ENCODE peak calls at places on chromosomes 16 and 17, in four cellular contexts. S, Q, W and Y are unnamed samples.

GRCh38 chr16:11757671-11758545 is 15.3 kb upstream of the TXNDC11 start:
- DNase-seq in Q (peak; percentile 32), W (no peak), S (no peak), Y (no peak)

GRCh38 chr16:2270588-2271470 is 2.9 kb upstream of the RNPS1 start:
- DNase-seq in S (no peak), Q (no peak), W (no peak), Y (no peak)

GRCh38 chr17:46769531-46770438 is 48.7 kb downstream of the WNT3 start:
- DNase-seq in Q (no peak), W (no peak), S (no peak), Y (peak; percentile 51)

GRCh38 chr17:42291136-42291535 is 2.8 kb downstream of the STAT5A start:
- DNase-seq in Q (no peak), W (no peak), S (no peak), Y (no peak)

GRCh38 chr17:44830359-44831269 is 527 bp upstream of the GJC1 start:
- DNase-seq in W (no peak), Q (no peak), S (no peak), Y (no peak)

GRCh38 chr17:19876524-19877161 is 8.9 kb upstream of the ULK2 start:
- DNase-seq in W (no peak), Q (no peak), S (no peak), Y (no peak)

GRCh38 chr16:75497558-75497957 is 2.3 kb upstream of the CHST6 start:
- DNase-seq in S (no peak), Q (no peak), W (no peak), Y (no peak)

GRCh38 chr17:20961551-20961950 is 81.3 kb downstream of the USP22 start:
- DNase-seq in Q (no peak), S (no peak), W (no peak), Y (no peak)

GRCh38 chr17:28684963-28685362 is 23.0 kb downstream of the SUPT6H start:
- DNase-seq in S (no peak), W (no peak), Q (peak; percentile 65), Y (peak; percentile 47)

GRCh38 chr16:24729967-24730815 is 740 bp downstream of the TNRC6A start:
- DNase-seq in S (no peak), Q (no peak), W (peak; percentile 65), Y (peak; percentile 80)

GRCh38 chr16:15777533-15778203 is 79.2 kb downstream of the MYH11 start:
- DNase-seq in Q (peak; percentile 85), W (peak; percentile 66), S (peak; percentile 60), Y (peak; percentile 32)

GRCh38 chr17:56939869-56940484 is 20.9 kb downstream of the COIL start:
- DNase-seq in S (peak; percentile 50), W (peak; percentile 42), Q (peak; percentile 72), Y (peak; percentile 79)

GRCh38 chr17:53118948-53119347 is 703.8 kb upstream of the KIF2B start:
- DNase-seq in S (no peak), Q (no peak), W (no peak), Y (no peak)

GRCh38 chr17:50218071-50218759 is 16.8 kb upstream of the COL1A1 start:
- DNase-seq in S (no peak), W (no peak), Q (no peak), Y (no peak)

GRCh38 chr17:60089097-60089844 is 10.6 kb upstream of the HEATR6 start:
- DNase-seq in S (no peak), W (no peak), Q (no peak), Y (no peak)

GRCh38 chr17:58338907-58339774 is 10.5 kb upstream of the TSPOAP1 start:
- DNase-seq in W (peak; percentile 80), Q (peak; percentile 38), S (no peak), Y (peak; percentile 79)

GRCh38 chr17:57290955-57291354 is 34.6 kb downstream of the MSI2 start:
- DNase-seq in W (no peak), S (no peak), Q (no peak), Y (no peak)

GRCh38 chr17:28967240-28968135 is 16.2 kb upstream of the PHF12 start:
- DNase-seq in Q (no peak), S (no peak), W (no peak), Y (no peak)

GRCh38 chr17:17557796-17558195 is 33.7 kb downstream of the PEMT start:
- DNase-seq in W (no peak), S (no peak), Q (no peak), Y (no peak)

GRCh38 chr16:56388209-56388608 is 37.1 kb downstream of the AMFR start:
- DNase-seq in S (no peak), Q (no peak), W (no peak), Y (no peak)

GRCh38 chr17:32355649-32356377 is 5.9 kb downstream of the ZNF207 start:
- DNase-seq in W (no peak), S (no peak), Q (no peak), Y (no peak)

GRCh38 chr17:60354223-60354622 is 37.7 kb downstream of the USP32 start:
- DNase-seq in W (no peak), Q (peak; percentile 38), S (no peak), Y (no peak)

GRCh38 chr17:69870751-69871199 is 204.2 kb upstream of the KCNJ16 start:
- DNase-seq in S (no peak), Q (no peak), W (no peak), Y (no peak)

GRCh38 chr16:28876016-28876659 is 2.1 kb upstream of the ATP2A1 start:
- DNase-seq in Q (no peak), W (no peak), S (no peak), Y (no peak)

GRCh38 chr17:32142038-32142856 is at the start of gene RHOT1:
- DNase-seq in Q (peak; percentile 73), S (peak; percentile 67), W (peak; percentile 65), Y (peak; percentile 91)

GRCh38 chr17:73307130-73307529 is 4.7 kb downstream of the CDC42EP4 start:
- DNase-seq in W (no peak), Q (no peak), S (no peak), Y (no peak)

GRCh38 chr17:77286641-77287431 is 146.1 kb downstream of the SEC14L1 start:
- DNase-seq in S (peak; percentile 73), W (no peak), Q (peak; percentile 100), Y (peak; percentile 88)

GRCh38 chr17:49360796-49361128 is 1.3 kb downstream of the ZNF652 start:
- DNase-seq in W (no peak), Q (no peak), S (no peak), Y (peak; percentile 52)

GRCh38 chr17:41049110-41049509 is 2.0 kb upstream of the KRTAP2-1 start:
- DNase-seq in W (no peak), Q (peak; percentile 63), S (no peak), Y (no peak)

GRCh38 chr17:71899317-71899716 is 221.5 kb upstream of the SOX9 start:
- DNase-seq in W (no peak), S (no peak), Q (no peak), Y (no peak)

GRCh38 chr17:9002236-9002609 is 19.1 kb upstream of the NTN1 start:
- DNase-seq in Q (no peak), W (no peak), S (no peak), Y (no peak)

GRCh38 chr17:1650731-1651558 is 1.3 kb upstream of the RILP start:
- DNase-seq in W (peak; percentile 17), S (no peak), Q (no peak), Y (no peak)

GRCh38 chr16:56262148-56262878 is 71.0 kb downstream of the GNAO1 start:
- DNase-seq in W (peak; percentile 87), Q (no peak), S (no peak), Y (no peak)

GRCh38 chr17:48545022-48545376 is at the start of gene HOXB2:
- DNase-seq in Q (no peak), S (no peak), W (peak; percentile 69), Y (no peak)

GRCh38 chr17:12985431-12986285 is 32.2 kb downstream of the ELAC2 start:
- DNase-seq in S (no peak), W (no peak), Q (no peak), Y (no peak)

GRCh38 chr17:45110676-45111611 is 21.4 kb downstream of the PLCD3 start:
- DNase-seq in S (no peak), W (no peak), Q (no peak), Y (peak; percentile 36)

GRCh38 chr16:85553436-85554113 is 59.5 kb upstream of the GSE1 start:
- DNase-seq in W (no peak), Q (peak; percentile 84), S (peak; percentile 59), Y (no peak)

GRCh38 chr17:29588561-29589411 is 662 bp downstream of the GIT1 start:
- DNase-seq in S (no peak), W (peak; percentile 78), Q (no peak), Y (peak; percentile 58)

GRCh38 chr16:10040136-10041080 is 141.8 kb downstream of the GRIN2A start:
- DNase-seq in Q (no peak), W (no peak), S (no peak), Y (peak; percentile 27)

GRCh38 chr17:65985571-65985970 is 206.4 kb downstream of the CEP112 start:
- DNase-seq in W (no peak), S (no peak), Q (no peak), Y (no peak)

GRCh38 chr16:71474864-71475263 is 12.8 kb upstream of the ZNF23 start:
- DNase-seq in W (no peak), S (peak; percentile 90), Q (no peak), Y (no peak)
- TF ChIP-seq RAD21 in W (no peak), S (peak; percentile 9), Q (no peak), Y (no peak)

GRCh38 chr17:43371227-43371821 is 27.5 kb upstream of the ARL4D start:
- DNase-seq in Q (no peak), W (no peak), S (no peak), Y (no peak)
- TF ChIP-seq ELF1 in Q (no peak), W (no peak), S (no peak), Y (no peak)

GRCh38 chr16:27515874-27516353 is 33.8 kb downstream of the GTF3C1 start:
- DNase-seq in W (peak; percentile 56), Q (peak; percentile 36), S (peak; percentile 6), Y (peak; percentile 68)
- TF ChIP-seq RAD21 in W (no peak), Q (peak; percentile 25), S (peak; percentile 17), Y (no peak)

GRCh38 chr16:371729-372521 is 1.6 kb upstream of the MRPL28 start:
- DNase-seq in S (no peak), W (no peak), Q (no peak), Y (no peak)
- TF ChIP-seq ELF1 in S (no peak), W (no peak), Q (no peak), Y (no peak)

DNA sequence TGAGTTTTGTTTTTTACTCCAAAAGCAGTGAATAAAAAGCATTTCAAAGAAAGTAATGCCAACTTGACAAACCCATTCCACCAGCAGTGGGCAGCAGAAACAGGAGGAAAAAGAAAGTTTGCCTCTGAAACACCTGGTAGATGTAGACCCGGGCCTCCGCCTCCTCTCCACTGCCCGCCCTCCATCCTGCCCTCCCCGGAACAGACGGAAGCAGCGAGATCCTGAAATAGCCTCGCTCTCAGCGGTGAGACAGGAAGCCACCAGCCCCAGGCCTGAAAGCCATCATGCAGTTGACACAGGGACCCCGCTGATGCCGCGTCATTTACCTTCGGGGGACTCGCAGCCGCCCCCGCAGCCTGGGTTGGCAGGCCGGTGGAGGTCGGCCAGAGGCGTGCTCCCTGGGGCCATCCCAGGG is 67.8 kb downstream of the C16orf78 start:
- DNase-seq in S (no peak), W (no peak), Q (no peak), Y (peak; percentile 53)
- TF ChIP-seq RAD21 in S (peak; percentile 13), W (no peak), Q (no peak), Y (peak; percentile 32)

DNA sequence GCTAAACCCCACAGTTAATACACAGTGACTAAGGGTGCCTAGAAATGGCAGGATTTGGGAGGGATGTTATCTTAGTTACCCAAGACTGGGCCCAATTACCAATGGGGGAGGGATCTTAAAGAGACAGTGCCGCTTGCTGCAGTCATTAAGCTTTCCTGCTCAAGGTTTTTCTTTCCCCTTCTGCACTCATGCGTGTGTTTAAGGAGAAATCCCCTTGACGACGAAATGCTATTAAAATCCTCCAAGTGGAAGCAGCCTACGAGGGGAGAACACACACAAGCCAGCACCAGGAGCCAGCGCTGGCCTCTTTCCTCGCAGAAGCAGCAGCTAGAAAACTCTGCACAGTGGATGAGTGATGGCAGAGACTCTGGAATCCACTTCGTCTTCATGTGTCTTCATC is 22.0 kb downstream of the SALL1 start:
- DNase-seq in S (no peak), W (no peak), Q (no peak), Y (no peak)
- TF ChIP-seq ELF1 in S (no peak), W (no peak), Q (no peak), Y (no peak)

GRCh38 chr16:21652451-21652850 is at the start of gene IGSF6:
- DNase-seq in S (no peak), W (no peak), Q (no peak), Y (no peak)
- TF ChIP-seq RAD21 in S (no peak), W (no peak), Q (no peak), Y (no peak)